ENCODE peak calls at places on chromosomes 11 and 22, in nine cellular contexts. B is WERI-Rb-1; K is occipital lobe; I is heart left ventricle; D is progenitor cell of endocrine pancreas; M is spleen; N is ureter; E is T47D; X is activated CD4-positive, alpha-beta T cell treated with anti-CD3 and anti-CD28 coated beads for 4 hours. Y is an unnamed sample.

GRCh38 chr11:7143908-7144307 is 55.1 kb downstream of the RBMXL2 start:
- DNase-seq in B (no peak), K (no peak), I (no peak), D (no peak), M (no peak), N (no peak), E (no peak), X (no peak), Y (no peak)

GRCh38 chr11:34157163-34157562 is 51.7 kb downstream of the NAT10 start:
- DNase-seq in B (no peak), K (no peak), I (peak; percentile 62), D (no peak), M (no peak), N (no peak), E (no peak), X (no peak), Y (no peak)

GRCh38 chr22:24107668-24108067 is 73.6 kb upstream of the SUSD2 start:
- DNase-seq in B (no peak), K (peak; percentile 83), I (peak; percentile 92), D (no peak), M (no peak), N (peak; percentile 87), E (no peak), X (no peak), Y (no peak)

GRCh38 chr11:116189378-116190170 is 583.2 kb downstream of the BUD13 start:
- DNase-seq in B (no peak), K (no peak), I (no peak), D (no peak), M (no peak), N (no peak), E (no peak), X (no peak), Y (no peak)

GRCh38 chr11:130435671-130436070 is 7.3 kb upstream of the ADAMTS8 start:
- DNase-seq in B (no peak), K (no peak), I (peak; percentile 30), D (no peak), M (no peak), N (no peak), E (no peak), X (no peak), Y (no peak)

GRCh38 chr11:72686639-72687215 is 12.5 kb upstream of the PDE2A start:
- DNase-seq in B (no peak), K (no peak), I (no peak), D (no peak), M (no peak), N (no peak), E (no peak), X (no peak), Y (no peak)

GRCh38 chr22:39427751-39428596 is 28.4 kb downstream of the TAB1 start:
- DNase-seq in B (no peak), K (no peak), I (no peak), D (no peak), M (peak; percentile 48), N (no peak), E (no peak), X (no peak), Y (no peak)

GRCh38 chr11:122663056-122663740 is 7.7 kb downstream of the UBASH3B start:
- DNase-seq in B (no peak), K (no peak), I (no peak), D (no peak), M (no peak), N (no peak), E (no peak), X (no peak), Y (no peak)

GRCh38 chr22:45284705-45285305 is at the start of gene UPK3A:
- DNase-seq in B (no peak), K (no peak), I (peak; percentile 77), D (peak; percentile 78), M (peak; percentile 94), N (no peak), E (peak; percentile 38), X (peak; percentile 57), Y (no peak)

GRCh38 chr22:26565181-26565580 is 24.8 kb downstream of the TPST2 start:
- DNase-seq in B (no peak), K (no peak), I (no peak), D (no peak), M (no peak), N (no peak), E (no peak), X (no peak), Y (no peak)

GRCh38 chr11:68776442-68777235 is 25.3 kb upstream of the TESMIN start:
- DNase-seq in B (no peak), K (no peak), I (no peak), D (no peak), M (no peak), N (no peak), E (no peak), X (no peak), Y (no peak)

GRCh38 chr11:32213223-32213622 is 122.3 kb downstream of the RCN1 start:
- DNase-seq in B (no peak), K (no peak), I (no peak), D (no peak), M (no peak), N (no peak), E (no peak), X (no peak), Y (peak; percentile 32)

GRCh38 chr11:129803533-129803932 is 12.1 kb upstream of the TMEM45B start:
- DNase-seq in B (peak; percentile 27), K (no peak), I (no peak), D (no peak), M (no peak), N (no peak), E (no peak), X (no peak), Y (no peak)

GRCh38 chr11:121625784-121626506 is 173.2 kb upstream of the SORL1-AS1 start:
- DNase-seq in B (no peak), K (no peak), I (no peak), D (no peak), M (no peak), N (no peak), E (no peak), X (no peak), Y (no peak)

GRCh38 chr22:23237841-23238240 is 57.5 kb downstream of the BCR start:
- DNase-seq in B (no peak), K (no peak), I (no peak), D (no peak), M (no peak), N (no peak), E (no peak), X (peak; percentile 60), Y (peak; percentile 34)

GRCh38 chr22:41576877-41577276 is 12.8 kb downstream of the PMM1 start:
- DNase-seq in B (peak; percentile 87), K (no peak), I (peak; percentile 73), D (peak; percentile 37), M (no peak), N (no peak), E (peak; percentile 77), X (no peak), Y (peak; percentile 15)

GRCh38 chr22:45450101-45450785 is 36.8 kb downstream of the RIBC2 start:
- DNase-seq in B (no peak), K (no peak), I (no peak), D (no peak), M (no peak), N (no peak), E (no peak), X (no peak), Y (no peak)

GRCh38 chr11:69088676-69089146 is 40.0 kb downstream of the TPCN2 start:
- DNase-seq in B (peak; percentile 80), K (peak; percentile 38), I (peak; percentile 69), D (peak; percentile 73), M (no peak), N (peak; percentile 81), E (peak; percentile 98), X (peak; percentile 55), Y (no peak)

GRCh38 chr22:28440517-28441366 is 238.9 kb downstream of the TTC28 start:
- DNase-seq in B (no peak), K (no peak), I (no peak), D (no peak), M (no peak), N (no peak), E (no peak), X (no peak), Y (no peak)

GRCh38 chr11:11636671-11637070 is 14.9 kb upstream of the GALNT18 start:
- DNase-seq in B (no peak), K (no peak), I (no peak), D (no peak), M (no peak), N (no peak), E (no peak), X (no peak), Y (no peak)

GRCh38 chr11:7532395-7532794 is 18.6 kb downstream of the PPFIBP2 start:
- DNase-seq in B (no peak), K (no peak), I (no peak), D (no peak), M (no peak), N (no peak), E (no peak), X (no peak), Y (no peak)

GRCh38 chr11:91947215-91947614 is 277.4 kb upstream of the FAT3 start:
- DNase-seq in B (no peak), K (no peak), I (no peak), D (no peak), M (no peak), N (no peak), E (no peak), X (no peak), Y (no peak)

GRCh38 chr11:95682552-95682951 is 107.0 kb downstream of the FAM76B start:
- DNase-seq in B (no peak), K (peak; percentile 12), I (no peak), D (no peak), M (no peak), N (no peak), E (no peak), X (no peak), Y (no peak)

GRCh38 chr11:133941546-133941945 is 15.2 kb downstream of the IGSF9B start:
- DNase-seq in B (peak; percentile 73), K (no peak), I (no peak), D (no peak), M (no peak), N (no peak), E (no peak), X (no peak), Y (no peak)